ENCODE peak calls at places on chromosomes 4 and X, in nine cellular contexts. I is neural progenitor cell, G is fibroblast of lung, M is neuronal stem cell, J is GM23338, S is IMR-90, W is MM.1S, Y is hepatocyte, Q is GM23248. B is an unnamed sample. For H3K36me3, the result is how much of the 10 kb centered on the place peaks cover.

GRCh38 chrX:28135378-28136047 is 154.3 kb upstream of the DCAF8L1 start:
- DNase-seq in I (no peak), G (peak), M (no peak), J (no peak), S (peak), W (no peak), Y (no peak), Q (no peak), B (no peak)

GRCh38 chrX:13258725-13259124 is 61.1 kb downstream of the ATXN3L start:
- DNase-seq in I (no peak), G (no peak), M (no peak), J (no peak), S (no peak), W (no peak), Y (no peak), Q (no peak), B (no peak)

GRCh38 chrX:103376118-103376978 is at the start of gene BEX3:
- DNase-seq in I (peak), G (peak), M (no peak), J (peak), S (peak), W (no peak), Y (peak), Q (peak), B (no peak)

GRCh38 chr4:163679189-163679588 is 184.7 kb downstream of the TMA16 start:
- DNase-seq in I (peak), G (peak), M (no peak), J (peak), S (peak), W (no peak), Y (peak), Q (peak), B (peak)

GRCh38 chrX:353566-354535 is 32.9 kb downstream of the PPP2R3B start:
- DNase-seq in I (no peak), G (no peak), M (no peak), J (no peak), S (no peak), W (no peak), Y (no peak), Q (no peak), B (no peak)

GRCh38 chr4:152691761-152692160 is 12.0 kb upstream of the TMEM154 start:
- DNase-seq in I (no peak), G (no peak), M (no peak), J (no peak), S (no peak), W (no peak), Y (peak), Q (no peak), B (no peak)

GRCh38 chrX:130700629-130701028 is 202.4 kb downstream of the ENOX2 start:
- DNase-seq in I (no peak), G (no peak), M (no peak), J (no peak), S (no peak), W (no peak), Y (no peak), Q (no peak), B (no peak)

GRCh38 chrX:68498044-68498507 is 775 bp upstream of the YIPF6 start:
- DNase-seq in I (no peak), G (no peak), M (no peak), J (peak), S (no peak), W (no peak), Y (no peak), Q (peak), B (no peak)

DNA sequence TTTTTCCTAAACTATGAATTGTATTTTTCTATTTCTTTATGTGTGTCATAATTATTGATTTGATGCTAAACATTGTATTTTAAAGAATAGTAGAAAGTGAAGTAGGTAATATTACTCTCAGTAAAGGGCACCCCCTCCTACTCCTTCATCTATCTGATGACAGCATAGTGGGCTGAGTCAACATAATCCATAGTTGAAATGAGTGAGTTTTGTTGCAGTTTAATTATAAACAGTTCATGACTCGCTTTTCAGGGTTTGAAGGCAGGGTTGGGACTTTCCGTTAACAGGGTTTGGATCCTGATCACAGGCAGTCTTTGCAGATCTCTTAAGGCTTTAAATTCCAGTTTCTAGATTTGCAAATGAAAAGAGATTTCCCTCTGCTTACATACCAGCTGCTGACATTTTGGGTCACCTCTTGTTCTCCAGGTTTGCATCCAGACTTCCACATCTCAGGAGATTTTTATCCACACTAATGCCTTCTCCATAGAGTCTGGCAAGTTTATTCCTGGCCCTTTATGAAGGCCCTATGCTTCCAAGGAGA is 54.0 kb upstream of the TACR3 start:
- DNase-seq in I (no peak), G (no peak), M (no peak), J (peak), S (no peak), W (no peak), Y (no peak), Q (no peak), B (no peak)
- H3K36me3 ChIP-seq in I (under half), G (under half), M (under half), J (under half), S (under half), W (under half), Y (under half), Q (under half), B (under half)

DNA sequence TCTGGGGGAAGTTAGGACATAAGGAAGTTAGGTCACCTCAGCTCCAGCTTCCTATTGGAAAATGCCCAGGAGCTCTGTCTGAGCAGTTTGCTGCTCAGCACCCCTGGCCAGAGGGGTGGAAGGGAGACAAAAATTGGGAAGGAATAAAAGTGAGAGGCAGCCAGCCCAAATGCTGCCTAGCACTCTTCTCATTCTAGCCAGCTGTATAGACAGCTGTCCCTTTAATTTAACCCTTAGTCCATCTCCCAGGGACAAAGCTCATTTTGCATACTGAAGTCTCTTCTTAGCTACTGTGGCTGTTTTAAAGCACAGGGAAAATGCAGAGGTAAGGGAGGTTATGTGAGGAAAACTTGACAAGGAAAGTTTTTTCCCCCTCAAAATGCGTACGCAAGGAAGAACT is 89.5 kb upstream of the CITED1 start:
- DNase-seq in I (no peak), G (peak), M (no peak), J (no peak), S (no peak), W (no peak), Y (no peak), Q (peak), B (no peak)
- H3K4me2 ChIP-seq in I (peak), G (no peak), M (no peak), J (peak), S (no peak), W (no peak), Y (no peak), Q (peak), B (no peak)

GRCh38 chr4:83075271-83075670 is 39.3 kb downstream of the PLAC8 start:
- DNase-seq in I (no peak), G (peak), M (no peak), J (no peak), S (peak), W (no peak), Y (no peak), Q (peak), B (no peak)
- H3K4me3 ChIP-seq in I (no peak), G (no peak), M (no peak), J (no peak), S (no peak), W (no peak), Y (no peak), Q (peak), B (no peak)

GRCh38 chr4:764405-765169 is 59.0 kb downstream of the PCGF3 start:
- DNase-seq in I (no peak), G (no peak), M (no peak), J (no peak), S (no peak), W (no peak), Y (no peak), Q (no peak), B (no peak)

GRCh38 chr4:766152-766515 is 59.8 kb downstream of the CPLX1 start:
- DNase-seq in I (no peak), G (peak), M (no peak), J (no peak), S (peak), W (no peak), Y (peak), Q (peak), B (no peak)

GRCh38 chr4:768076-768475 is 57.9 kb downstream of the CPLX1 start:
- DNase-seq in I (no peak), G (no peak), M (no peak), J (no peak), S (no peak), W (no peak), Y (no peak), Q (no peak), B (no peak)

GRCh38 chr4:768995-769394 is 56.9 kb downstream of the CPLX1 start:
- DNase-seq in I (no peak), G (no peak), M (no peak), J (no peak), S (no peak), W (no peak), Y (no peak), Q (no peak), B (no peak)

GRCh38 chr4:766559-767283 is 59.2 kb downstream of the CPLX1 start:
- DNase-seq in I (no peak), G (no peak), M (no peak), J (peak), S (no peak), W (no peak), Y (no peak), Q (no peak), B (no peak)
- H3K36me3 ChIP-seq in I (under half), G (under half), M (half or more), J (under half), S (half or more), W (under half), Y (under half), Q (under half), B (under half)

GRCh38 chrX:10110984-10111363 is 45.8 kb upstream of the CLCN4 start:
- DNase-seq in I (no peak), G (no peak), M (no peak), J (no peak), S (no peak), W (peak), Y (no peak), Q (peak), B (no peak)
- H3K4me2 ChIP-seq in I (no peak), G (no peak), M (no peak), J (no peak), S (no peak), W (peak), Y (no peak), Q (no peak), B (no peak)

GRCh38 chrX:71082778-71083177 is 12.9 kb upstream of the FOXO4 start:
- DNase-seq in I (no peak), G (no peak), M (no peak), J (no peak), S (no peak), W (no peak), Y (no peak), Q (no peak), B (no peak)
- H3K4me3 ChIP-seq in I (no peak), G (no peak), M (no peak), J (no peak), S (no peak), W (no peak), Y (no peak), Q (no peak), B (no peak)

GRCh38 chr4:39846135-39846534 is 131.6 kb downstream of the PDS5A start:
- DNase-seq in I (no peak), G (peak), M (no peak), J (no peak), S (peak), W (no peak), Y (no peak), Q (peak), B (no peak)
- H3K36me3 ChIP-seq in I (under half), G (under half), M (under half), J (under half), S (under half), W (under half), Y (under half), Q (under half), B (under half)

DNA sequence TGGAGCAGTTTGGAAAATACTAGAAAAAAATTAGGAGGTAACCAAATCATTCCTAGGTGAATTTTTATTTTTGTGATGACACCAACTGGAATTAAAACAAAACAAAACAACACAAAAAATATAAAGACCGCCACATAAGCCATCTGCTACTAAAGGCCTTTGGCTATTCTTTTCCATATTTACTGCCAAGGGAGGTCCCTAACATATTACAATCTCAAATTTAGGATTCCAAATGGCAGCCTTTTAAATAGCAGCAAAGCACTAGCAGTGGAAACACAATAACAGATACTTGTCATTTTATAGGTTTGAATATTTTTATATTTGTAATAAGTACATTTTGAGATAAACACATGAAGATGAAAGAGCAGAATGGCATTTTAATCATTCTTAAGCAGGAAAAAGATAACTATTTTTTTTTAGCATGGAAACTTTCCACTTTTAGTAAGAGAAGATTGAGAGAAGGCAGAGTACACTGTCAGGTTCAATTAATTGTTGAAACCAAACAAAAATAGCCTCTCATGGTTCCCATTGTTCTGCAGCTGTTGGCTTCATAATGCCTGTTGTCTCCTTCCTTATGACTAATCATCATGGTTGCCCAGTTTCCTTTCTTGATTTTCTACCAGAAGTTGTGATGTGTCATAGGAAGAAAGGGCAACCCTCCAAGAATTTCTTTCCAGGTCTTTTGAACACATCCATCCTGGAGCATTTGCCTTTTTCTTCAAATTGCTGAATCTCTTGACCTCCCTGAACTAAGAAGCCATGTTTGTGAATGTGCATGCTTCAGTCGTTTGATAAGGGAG is 219.0 kb upstream of the EMCN start:
- DNase-seq in I (no peak), G (peak), M (peak), J (no peak), S (peak), W (peak), Y (peak), Q (peak), B (no peak)
- H3K4me2 ChIP-seq in I (no peak), G (no peak), M (no peak), J (no peak), S (no peak), W (peak), Y (no peak), Q (peak), B (no peak)